ENCODE peak calls at places on chromosomes 6 and 20, in five cellular contexts. D is tibial nerve; C is stromal cell of bone marrow; Y is stimulated activated CD4-positive, alpha-beta T cell treated with anti-CD3 and anti-CD28 coated beads, Interleukin-15, amount 100 ng/mL, for 1 hour; J is HFFc6. O is an unnamed sample.

GRCh38 chr6:33740794-33741193 is 5.9 kb downstream of the IP6K3 start:
- DNase-seq in C (no peak), Y (no peak), J (no peak), D (no peak), O (no peak)

GRCh38 chr6:116971959-116972358 is 94.9 kb downstream of the RFX6 start:
- DNase-seq in C (peak), D (no peak), Y (no peak), J (peak), O (no peak)

GRCh38 chr20:25040438-25040831 is 17.5 kb downstream of the ACSS1 start:
- DNase-seq in C (no peak), Y (no peak), D (peak), J (peak), O (no peak)

GRCh38 chr20:34642009-34642408 is 34.9 kb downstream of the PIGU start:
- DNase-seq in D (no peak), Y (no peak), J (no peak), C (no peak), O (no peak)

GRCh38 chr6:136775548-136775947 is 16.7 kb downstream of the MAP3K5 start:
- DNase-seq in J (no peak), D (no peak), Y (no peak), C (no peak), O (no peak)

GRCh38 chr6:147166360-147166944 is 37.8 kb upstream of the STXBP5 start:
- DNase-seq in D (no peak), C (no peak), J (no peak), Y (no peak), O (no peak)

GRCh38 chr6:159983641-159984080 is 14.8 kb downstream of the IGF2R start:
- DNase-seq in C (no peak), J (peak), D (no peak), Y (no peak), O (no peak)

GRCh38 chr20:50595988-50596693 is 86.0 kb downstream of the PTPN1 start:
- DNase-seq in D (no peak), J (no peak), Y (no peak), C (no peak), O (no peak)

GRCh38 chr6:99521557-99522286 is 6.5 kb upstream of the USP45 start:
- DNase-seq in Y (no peak), C (no peak), J (peak), D (no peak), O (no peak)

GRCh38 chr6:86192123-86192522 is 549.4 kb upstream of the SYNCRIP start:
- DNase-seq in Y (no peak), C (no peak), D (no peak), J (peak), O (no peak)

GRCh38 chr6:1915226-1915625 is 305.5 kb downstream of the FOXC1 start:
- DNase-seq in D (no peak), J (no peak), C (no peak), Y (no peak), O (no peak)

GRCh38 chr6:66418906-66419305 is 711.9 kb upstream of the EYS start:
- DNase-seq in J (no peak), Y (no peak), D (no peak), C (no peak), O (no peak)

GRCh38 chr6:111576302-111576701 is 29.4 kb downstream of the TRAF3IP2 start:
- DNase-seq in D (no peak), C (no peak), Y (no peak), J (peak), O (no peak)

GRCh38 chr6:3612341-3613041 is 139.0 kb downstream of the PXDC1 start:
- DNase-seq in J (peak), C (peak), Y (no peak), D (no peak), O (no peak)

GRCh38 chr6:32095338-32096086 is 13.6 kb downstream of the TNXB start:
- DNase-seq in D (no peak), J (no peak), C (no peak), Y (no peak), O (no peak)

GRCh38 chr6:51472745-51473483 is 614.5 kb downstream of the PKHD1 start:
- DNase-seq in D (no peak), Y (no peak), C (no peak), J (no peak), O (no peak)

GRCh38 chr6:19705606-19706005 is 131.6 kb upstream of the ID4 start:
- DNase-seq in D (no peak), J (no peak), Y (no peak), C (no peak), O (no peak)

O was measured in heart right ventricle.